ENCODE peak calls at places on chromosome 5, in eight cellular contexts. V is PC-9; Y is mesendoderm; U is colonic mucosa; L is neural progenitor cell; T is body of pancreas; Z is CD4-positive, CD25-positive, alpha-beta regulatory T cell; C is IMR-90. J is an unnamed sample.
A peak's percentile ranks its signal among the peaks of the same experiment; 100 is the strongest.

GRCh38 chr5:65482727-65483473 is 1.2 kb upstream of the ADAMTS6 start:
- DNase-seq in V (peak; percentile 44), Y (peak; percentile 86), U (peak; percentile 40), L (peak; percentile 32), T (no peak), Z (peak; percentile 44), C (peak; percentile 69), J (peak; percentile 67)

GRCh38 chr5:60959156-60959555 is 14.2 kb downstream of the NDUFAF2 start:
- DNase-seq in V (peak; percentile 39), Y (no peak), U (no peak), L (no peak), T (no peak), Z (peak; percentile 32), C (peak; percentile 40), J (peak; percentile 45)

GRCh38 chr5:151038801-151039238 is 18.4 kb downstream of the GPX3 start:
- DNase-seq in V (no peak), Y (no peak), U (no peak), L (no peak), T (no peak), Z (no peak), C (peak; percentile 42), J (no peak)

GRCh38 chr5:133285583-133286021 is 233.8 kb downstream of the HSPA4 start:
- DNase-seq in V (peak; percentile 84), Y (no peak), U (peak; percentile 29), L (no peak), T (peak; percentile 77), Z (no peak), C (peak; percentile 51), J (no peak)

GRCh38 chr5:82160948-82161347 is 117.2 kb downstream of the RPS23 start:
- DNase-seq in V (no peak), Y (no peak), U (no peak), L (peak; percentile 22), T (no peak), Z (no peak), C (no peak), J (no peak)

GRCh38 chr5:95631991-95632675 is 12.2 kb downstream of the GPR150 start:
- DNase-seq in V (no peak), Y (peak; percentile 63), U (no peak), L (no peak), T (peak; percentile 78), Z (peak; percentile 93), C (peak; percentile 70), J (peak; percentile 38)

GRCh38 chr5:39448504-39449128 is 23.8 kb upstream of the DAB2 start:
- DNase-seq in V (no peak), Y (no peak), U (peak; percentile 57), L (peak; percentile 3), T (no peak), Z (no peak), C (no peak), J (no peak)

GRCh38 chr5:81759632-81760005 is 8.7 kb upstream of the SSBP2 start:
- DNase-seq in V (no peak), Y (no peak), U (no peak), L (no peak), T (no peak), Z (no peak), C (no peak), J (no peak)

GRCh38 chr5:87394407-87394806 is 18.3 kb downstream of the CCNH start:
- DNase-seq in V (peak; percentile 62), Y (no peak), U (no peak), L (no peak), T (no peak), Z (no peak), C (peak; percentile 83), J (no peak)

GRCh38 chr5:107230367-107230766 is 440.4 kb downstream of the EFNA5 start:
- DNase-seq in V (no peak), Y (no peak), U (no peak), L (no peak), T (no peak), Z (no peak), C (no peak), J (no peak)

GRCh38 chr5:98807806-98808205 is 34.3 kb downstream of the RGMB start:
- DNase-seq in V (no peak), Y (no peak), U (no peak), L (no peak), T (no peak), Z (no peak), C (no peak), J (no peak)

GRCh38 chr5:124806026-124806856 is 59.8 kb upstream of the ZNF608 start:
- DNase-seq in V (no peak), Y (peak; percentile 63), U (peak; percentile 89), L (peak; percentile 64), T (peak; percentile 94), Z (no peak), C (peak; percentile 81), J (no peak)

GRCh38 chr5:160312139-160312959 is at the start of gene CCNJL:
- DNase-seq in V (peak; percentile 47), Y (peak; percentile 87), U (peak; percentile 52), L (peak; percentile 94), T (peak; percentile 27), Z (peak; percentile 2), C (peak; percentile 44), J (no peak)

GRCh38 chr5:31361906-31362900 is 168.7 kb downstream of the CDH6 start:
- DNase-seq in V (no peak), Y (peak; percentile 55), U (no peak), L (no peak), T (no peak), Z (no peak), C (peak; percentile 59), J (peak; percentile 56)

GRCh38 chr5:180648658-180649296 is 623 bp downstream of the FLT4 start:
- DNase-seq in V (no peak), Y (peak; percentile 46), U (no peak), L (peak; percentile 85), T (no peak), Z (peak; percentile 22), C (no peak), J (no peak)

GRCh38 chr5:138926257-138926656 is 51.1 kb upstream of the LRRTM2 start:
- DNase-seq in V (no peak), Y (no peak), U (no peak), L (no peak), T (no peak), Z (no peak), C (no peak), J (no peak)
- H3K36me3 ChIP-seq in V (peaks cover 37% of the 10 kb centered on the region), Y (peaks cover 13% of the 10 kb centered on the region), U (peaks cover 8% of the 10 kb centered on the region), L (no peaks in the 10 kb centered on the region), T (peaks cover 6% of the 10 kb centered on the region), Z (peaks cover 38% of the 10 kb centered on the region), C (peaks cover 58% of the 10 kb centered on the region), J (peaks cover 50% of the 10 kb centered on the region)

GRCh38 chr5:97019435-97020117 is 83.7 kb downstream of the LNPEP start:
- DNase-seq in V (no peak), Y (peak; percentile 94), U (no peak), L (peak; percentile 55), T (no peak), Z (no peak), C (peak; percentile 34), J (peak; percentile 91)
- H3K36me3 ChIP-seq in V (peaks cover 25% of the 10 kb centered on the region), Y (no peaks in the 10 kb centered on the region), U (peaks cover 6% of the 10 kb centered on the region), L (no peaks in the 10 kb centered on the region), T (peaks cover 3% of the 10 kb centered on the region), Z (peaks cover 80% of the 10 kb centered on the region), C (peaks cover 7% of the 10 kb centered on the region), J (no peaks in the 10 kb centered on the region)

GRCh38 chr5:91388362-91388761 is 5.2 kb upstream of the ARRDC3 start:
- DNase-seq in V (no peak), Y (no peak), U (no peak), L (no peak), T (no peak), Z (no peak), C (no peak), J (no peak)
- H3K36me3 ChIP-seq in V (no peaks in the 10 kb centered on the region), Y (no peaks in the 10 kb centered on the region), U (no peaks in the 10 kb centered on the region), L (no peaks in the 10 kb centered on the region), T (no peaks in the 10 kb centered on the region), Z (no peaks in the 10 kb centered on the region), C (no peaks in the 10 kb centered on the region), J (no peaks in the 10 kb centered on the region)

DNA sequence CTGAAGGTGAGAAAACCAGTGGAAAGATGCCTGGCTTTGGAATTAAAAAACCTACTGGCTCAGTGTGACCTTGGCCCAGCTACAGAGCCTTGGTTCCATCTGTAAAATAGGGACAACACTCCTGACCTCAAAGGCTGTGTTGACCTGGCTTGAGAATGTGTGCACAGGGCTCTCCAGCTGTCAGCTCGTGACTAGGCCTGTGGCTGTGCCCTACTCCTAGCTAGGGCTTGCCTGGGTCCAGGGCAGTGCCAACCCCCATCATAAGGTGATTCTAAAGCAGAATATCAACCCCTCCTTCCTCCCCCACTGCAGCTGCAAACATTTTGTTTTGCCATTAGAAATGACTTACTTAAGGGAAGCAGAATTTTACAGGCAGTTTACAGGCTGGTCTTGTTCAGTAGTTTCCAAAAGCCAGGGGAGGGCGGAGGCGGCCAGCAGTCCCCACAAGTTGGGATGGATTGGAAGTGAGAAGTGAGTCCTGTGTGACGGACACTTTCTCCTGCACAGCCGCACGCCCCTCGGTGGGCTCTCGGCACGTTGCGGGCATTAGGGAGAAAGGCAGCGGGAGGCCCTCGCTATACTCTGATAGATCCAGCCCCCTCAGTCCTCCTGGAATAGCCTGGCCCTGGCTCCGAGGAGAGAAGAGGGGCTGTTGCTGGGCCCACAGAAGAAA is 7.2 kb downstream of the PITX1 start:
- DNase-seq in V (no peak), Y (no peak), U (no peak), L (peak; percentile 39), T (no peak), Z (no peak), C (no peak), J (no peak)
- H3K36me3 ChIP-seq in V (no peaks in the 10 kb centered on the region), Y (no peaks in the 10 kb centered on the region), U (no peaks in the 10 kb centered on the region), L (no peaks in the 10 kb centered on the region), T (no peaks in the 10 kb centered on the region), Z (no peaks in the 10 kb centered on the region), C (peaks cover 49% of the 10 kb centered on the region), J (no peaks in the 10 kb centered on the region)

DNA sequence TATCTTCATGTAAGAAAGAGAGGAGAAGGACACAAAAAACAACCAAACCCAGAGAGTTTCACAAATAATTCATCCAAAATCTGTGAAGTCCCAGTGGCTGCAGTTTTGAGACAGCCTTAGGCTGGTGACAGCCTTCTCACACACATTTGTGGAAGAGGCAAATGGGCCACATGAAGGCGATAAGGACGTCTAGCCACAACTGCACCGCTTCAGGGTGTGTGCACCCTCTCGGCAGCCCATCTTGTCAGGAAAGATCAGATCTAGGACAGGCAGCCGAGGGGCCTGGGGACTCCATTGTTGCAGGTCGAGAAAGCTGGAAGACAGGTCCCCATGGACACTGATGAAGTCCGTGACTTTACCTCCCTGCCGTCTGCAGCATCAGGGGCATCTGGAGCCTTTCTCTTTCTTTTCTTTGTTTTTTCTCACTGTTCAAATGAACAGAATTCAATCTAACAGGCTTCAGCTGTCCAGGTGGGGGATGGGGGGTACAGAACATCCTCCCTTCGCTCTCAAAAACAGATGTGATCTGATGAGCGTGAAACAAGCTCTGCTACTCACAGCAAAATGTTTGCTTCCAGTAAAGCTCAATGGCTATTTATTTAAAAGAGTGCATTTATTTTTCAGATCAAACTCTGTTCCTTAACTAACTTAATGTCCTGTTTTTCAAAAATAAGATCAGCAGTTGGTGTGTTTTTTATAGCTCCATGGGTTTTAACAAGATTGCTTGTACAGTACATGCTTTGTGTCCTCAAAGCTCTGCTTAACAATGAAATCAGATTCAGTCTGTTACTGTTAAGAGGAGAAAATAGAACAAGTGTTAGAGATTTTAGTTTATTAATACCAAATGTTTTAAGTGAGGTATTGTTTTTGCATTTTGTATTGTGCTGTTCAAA is 111.9 kb upstream of the OTULINL start:
- DNase-seq in V (no peak), Y (no peak), U (no peak), L (no peak), T (no peak), Z (no peak), C (no peak), J (no peak)
- H3K36me3 ChIP-seq in V (peaks cover 21% of the 10 kb centered on the region), Y (peaks cover 5% of the 10 kb centered on the region), U (no peaks in the 10 kb centered on the region), L (peaks cover 4% of the 10 kb centered on the region), T (peaks cover 2% of the 10 kb centered on the region), Z (no peaks in the 10 kb centered on the region), C (peaks cover 57% of the 10 kb centered on the region), J (peaks cover 40% of the 10 kb centered on the region)

J was measured in trophoblast cell.